ENCODE peak calls at places on chromosomes 3 and 15, in four cellular contexts. B is uterus, K is ovary, A is adrenal gland. J is an unnamed sample. For H3K27me3, the result is how much of the 10 kb centered on the place peaks cover.

GRCh38 chr3:186099178-186099577 is 9.7 kb downstream of the ETV5 start:
- DNase-seq in K (no peak), B (peak), A (peak), J (peak)

GRCh38 chr3:111548060-111548459 is 6.1 kb downstream of the CD96 start:
- DNase-seq in K (no peak), A (no peak), B (no peak), J (no peak)

GRCh38 chr15:37045859-37046318 is 54.5 kb downstream of the MEIS2 start:
- DNase-seq in K (no peak), A (no peak), B (no peak), J (no peak)

GRCh38 chr3:107432013-107432515 is 54.8 kb downstream of the CCDC54 start:
- DNase-seq in K (peak), B (peak), A (peak), J (peak)

GRCh38 chr3:23845361-23845760 is 39.6 kb downstream of the UBE2E1 start:
- DNase-seq in B (no peak), A (no peak), K (no peak), J (no peak)

GRCh38 chr3:109545746-109546145 is 208.4 kb upstream of the DPPA4 start:
- DNase-seq in B (no peak), K (no peak), A (no peak), J (no peak)

GRCh38 chr3:177357352-177358084 is 160.2 kb upstream of the TBL1XR1 start:
- DNase-seq in K (peak), A (peak), B (peak), J (no peak)

GRCh38 chr15:70406624-70407390 is 309.1 kb upstream of the TLE3 start:
- DNase-seq in A (no peak), K (no peak), B (peak), J (no peak)

GRCh38 chr3:79085166-79085565 is 682.6 kb downstream of the ROBO1 start:
- DNase-seq in K (no peak), A (no peak), B (no peak), J (no peak)

GRCh38 chr3:16357698-16358097 is 92.7 kb downstream of the OXNAD1 start:
- DNase-seq in B (no peak), K (no peak), A (no peak), J (no peak)

GRCh38 chr15:74024687-74025086 is 30.2 kb downstream of the PML start:
- DNase-seq in K (no peak), A (no peak), B (no peak), J (no peak)

GRCh38 chr15:67132276-67132675 is 66.9 kb downstream of the SMAD3 start:
- DNase-seq in A (no peak), K (no peak), B (no peak), J (no peak)

GRCh38 chr3:133455960-133456359 is 56.1 kb downstream of the BFSP2 start:
- DNase-seq in B (no peak), K (no peak), A (no peak), J (no peak)

GRCh38 chr3:170274641-170275040 is 52.4 kb downstream of the PRKCI start:
- DNase-seq in A (no peak), B (no peak), K (no peak), J (no peak)

GRCh38 chr15:83219026-83219425 is 11.4 kb upstream of the HDGFL3 start:
- DNase-seq in K (no peak), A (no peak), B (no peak), J (no peak)

GRCh38 chr15:63501256-63502089 is 2.9 kb upstream of the USP3 start:
- DNase-seq in K (peak), A (peak), B (peak), J (peak)

GRCh38 chr3:64187065-64187959 is 38.0 kb downstream of the PRICKLE2 start:
- DNase-seq in B (peak), A (peak), K (peak), J (peak)

GRCh38 chr3:9147215-9147895 is 102.1 kb downstream of the SRGAP3 start:
- DNase-seq in B (peak), A (no peak), K (no peak), J (no peak)

GRCh38 chr3:118963711-118964110 is 70.9 kb downstream of the IGSF11 start:
- DNase-seq in A (no peak), K (no peak), B (no peak), J (no peak)

GRCh38 chr15:82570721-82571519 is 30.7 kb upstream of the RPS17 start:
- DNase-seq in A (no peak), B (peak), K (no peak), J (peak)

GRCh38 chr3:160447544-160447943 is 2.0 kb downstream of the TRIM59 start:
- DNase-seq in K (no peak), B (no peak), A (no peak), J (no peak)

GRCh38 chr3:28726840-28727239 is 378.2 kb upstream of the AZI2 start:
- DNase-seq in B (no peak), K (no peak), A (peak), J (peak)

GRCh38 chr15:82538961-82539689 is 1.1 kb downstream of the RPS17 start:
- DNase-seq in K (peak), A (no peak), B (no peak), J (no peak)

GRCh38 chr3:30548605-30549004 is 57.8 kb upstream of the TGFBR2 start:
- DNase-seq in B (no peak), K (no peak), A (no peak), J (no peak)

DNA sequence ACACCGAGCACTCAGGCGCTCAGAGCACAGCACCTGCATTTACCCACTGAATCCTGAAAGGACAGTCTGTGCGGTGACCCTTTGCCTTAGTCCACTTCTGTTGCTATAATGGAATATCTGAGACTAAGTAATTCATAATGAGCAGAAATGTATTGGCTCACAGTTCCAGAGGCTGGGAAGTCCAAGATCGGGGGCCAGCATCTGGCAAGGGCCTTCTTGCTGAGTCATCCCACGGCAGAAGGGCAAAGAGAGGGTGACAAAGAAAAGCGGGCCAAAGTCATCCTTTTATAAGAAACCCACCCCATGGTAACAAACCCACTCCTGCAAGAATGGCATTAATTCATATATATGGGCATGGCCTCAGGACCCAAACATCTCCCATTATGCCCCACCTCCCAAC is 27.7 kb downstream of the POC1A start:
- DNase-seq in B (no peak), A (no peak), K (no peak), J (peak)
- H3K4me3 ChIP-seq in B (no peak), A (no peak), K (no peak), J (no peak)

DNA sequence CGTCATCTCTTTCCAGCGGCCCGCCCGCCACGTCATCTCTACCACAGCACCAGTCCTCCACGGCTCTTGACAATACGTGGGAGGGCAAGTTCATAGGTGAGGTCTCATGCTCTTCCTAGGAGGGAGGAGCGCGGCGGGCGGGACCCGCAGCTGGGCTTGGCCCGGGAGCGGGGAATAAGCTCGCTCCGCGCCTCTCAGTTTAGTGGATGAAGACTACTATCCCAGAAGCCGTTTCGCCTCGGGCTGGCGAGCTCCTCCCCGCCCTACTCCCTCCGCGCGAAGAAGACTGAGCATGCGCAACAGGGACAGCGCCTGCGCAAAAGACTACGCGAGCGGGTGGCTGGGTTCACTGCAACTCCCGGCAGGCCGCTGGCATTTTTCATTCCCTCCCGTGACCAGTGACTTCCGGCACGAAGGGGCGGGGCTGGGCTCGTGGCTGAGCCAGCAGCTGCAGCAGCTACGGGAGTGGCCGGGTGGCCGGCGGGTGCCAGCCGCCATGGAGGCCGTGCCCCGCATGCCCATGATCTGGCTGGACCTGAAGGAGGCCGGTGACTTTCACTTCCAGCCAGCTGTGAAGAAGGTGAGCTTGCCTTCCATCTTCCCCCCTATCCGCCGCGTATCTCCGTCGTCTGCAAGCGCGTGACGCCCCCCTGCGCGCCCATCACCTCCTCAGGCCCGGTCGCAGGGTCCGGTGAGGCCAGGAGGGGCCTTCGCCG is at the start of gene PTPN23:
- DNase-seq in A (peak), K (peak), B (peak), J (peak)
- H3K27ac ChIP-seq in A (peak), K (peak), B (peak), J (peak)

GRCh38 chr3:44232407-44232806 is 9.3 kb upstream of the TOPAZ1 start:
- DNase-seq in K (no peak), B (no peak), A (no peak), J (no peak)

GRCh38 chr3:44223274-44223673 is 18.4 kb upstream of the TOPAZ1 start:
- DNase-seq in A (no peak), B (no peak), K (no peak), J (no peak)

GRCh38 chr3:44228894-44229293 is 12.8 kb upstream of the TOPAZ1 start:
- DNase-seq in A (no peak), K (no peak), B (no peak), J (no peak)

DNA sequence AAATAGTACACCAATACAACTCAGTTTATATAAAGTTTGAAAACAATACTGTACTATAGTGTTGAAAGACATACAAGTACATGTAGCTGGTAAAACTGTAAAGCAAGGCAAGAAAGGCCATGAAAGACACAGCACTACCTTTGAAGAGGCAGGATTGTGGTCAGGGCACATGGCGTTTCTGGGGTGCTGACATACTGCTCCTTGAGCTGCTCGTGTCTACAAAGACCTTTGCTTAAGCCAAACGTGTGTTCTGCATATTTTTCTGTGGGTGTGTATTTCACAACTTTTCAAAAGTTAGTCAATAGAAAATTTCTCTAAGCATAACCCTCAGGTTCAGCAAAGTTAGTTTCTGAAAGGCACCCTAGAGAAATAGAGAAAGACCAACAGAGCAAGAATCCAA is 14.1 kb upstream of the TOPAZ1 start:
- DNase-seq in K (no peak), A (no peak), B (no peak), J (no peak)
- H3K27me3 ChIP-seq in K (under half), A (under half), B (under half), J (under half)

GRCh38 chr3:146247906-146248305 is 3.0 kb downstream of the PLSCR4 start:
- DNase-seq in B (no peak), K (no peak), A (no peak), J (no peak)
- H3K4me3 ChIP-seq in B (no peak), K (no peak), A (peak), J (no peak)

DNA sequence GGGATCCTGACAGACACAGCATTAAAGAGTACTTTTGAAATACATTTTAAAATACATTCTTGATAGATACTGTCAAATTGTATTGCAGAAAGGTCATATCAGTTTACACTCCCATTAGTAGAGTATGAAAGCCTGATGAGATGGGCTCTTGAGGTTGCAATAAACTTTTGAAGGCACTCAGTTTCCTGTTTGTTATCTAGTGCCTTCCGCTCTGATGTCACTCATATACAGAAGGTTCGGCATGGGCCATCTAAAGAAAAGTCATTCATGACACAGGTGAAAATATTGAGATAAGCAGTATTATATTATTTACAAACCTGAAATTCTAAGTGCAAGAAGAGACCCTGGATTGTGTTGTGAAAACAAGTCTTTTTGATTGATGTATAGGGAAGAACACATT is 36.5 kb upstream of the DENND4A start:
- DNase-seq in K (no peak), B (no peak), A (no peak), J (no peak)
- H3K27ac ChIP-seq in K (no peak), B (no peak), A (no peak), J (no peak)